ENCODE peak calls at places on chromosomes 11 and 22, in six cellular contexts. U, M, L, P, A and V are unnamed samples.

GRCh38 chr11:115284766-115285165 is 219.4 kb downstream of the CADM1 start:
- DNase-seq in U (no peak), M (no peak), L (no peak), P (no peak), A (no peak), V (no peak)

GRCh38 chr11:106217456-106217855 is 140.0 kb downstream of the AASDHPPT start:
- DNase-seq in U (no peak), M (no peak), L (no peak), P (no peak), A (no peak), V (no peak)

GRCh38 chr22:33271390-33272161 is 213.4 kb upstream of the SYN3 start:
- DNase-seq in U (peak), M (peak), L (no peak), P (no peak), A (no peak), V (no peak)

GRCh38 chr11:123091541-123091940 is 29.6 kb upstream of the HSPA8 start:
- DNase-seq in U (no peak), M (no peak), L (no peak), P (no peak), A (no peak), V (no peak)

GRCh38 chr22:19559324-19559811 is 35.2 kb upstream of the CLDN5 start:
- DNase-seq in U (peak), M (no peak), L (no peak), P (no peak), A (no peak), V (no peak)

GRCh38 chr11:126305699-126306098 is 1.8 kb downstream of the DCPS start:
- DNase-seq in U (no peak), M (no peak), L (no peak), P (no peak), A (no peak), V (no peak)

GRCh38 chr11:73338279-73338678 is 30.2 kb downstream of the ARHGEF17 start:
- DNase-seq in U (no peak), M (no peak), L (no peak), P (no peak), A (no peak), V (no peak)

GRCh38 chr11:43360361-43361032 is 1.8 kb downstream of the TTC17 start:
- DNase-seq in U (no peak), M (no peak), L (no peak), P (no peak), A (no peak), V (peak)

GRCh38 chr11:1220941-1221721 is 1.7 kb upstream of the MUC5B start:
- DNase-seq in U (no peak), M (no peak), L (no peak), P (no peak), A (no peak), V (no peak)

GRCh38 chr11:31560842-31561476 is 51.4 kb downstream of the ELP4 start:
- DNase-seq in U (no peak), M (no peak), L (no peak), P (no peak), A (no peak), V (no peak)

GRCh38 chr11:64358907-64359711 is at the start of gene RPS6KA4:
- DNase-seq in U (peak), M (no peak), L (no peak), P (no peak), A (no peak), V (peak)

GRCh38 chr11:64356498-64357411 is 2.2 kb upstream of the RPS6KA4 start:
- DNase-seq in U (no peak), M (no peak), L (no peak), P (no peak), A (no peak), V (peak)

GRCh38 chr11:64357446-64357845 is 1.5 kb upstream of the RPS6KA4 start:
- DNase-seq in U (no peak), M (no peak), L (no peak), P (no peak), A (no peak), V (no peak)

GRCh38 chr11:64358536-64358906 is 441 bp upstream of the RPS6KA4 start:
- DNase-seq in U (no peak), M (no peak), L (no peak), P (no peak), A (no peak), V (no peak)

GRCh38 chr11:64357904-64358535 is 942 bp upstream of the RPS6KA4 start:
- DNase-seq in U (peak), M (no peak), L (no peak), P (no peak), A (no peak), V (peak)
- TF ChIP-seq POLR2A in U (no peak), M (no peak), L (no peak), P (no peak), A (no peak), V (no peak)

DNA sequence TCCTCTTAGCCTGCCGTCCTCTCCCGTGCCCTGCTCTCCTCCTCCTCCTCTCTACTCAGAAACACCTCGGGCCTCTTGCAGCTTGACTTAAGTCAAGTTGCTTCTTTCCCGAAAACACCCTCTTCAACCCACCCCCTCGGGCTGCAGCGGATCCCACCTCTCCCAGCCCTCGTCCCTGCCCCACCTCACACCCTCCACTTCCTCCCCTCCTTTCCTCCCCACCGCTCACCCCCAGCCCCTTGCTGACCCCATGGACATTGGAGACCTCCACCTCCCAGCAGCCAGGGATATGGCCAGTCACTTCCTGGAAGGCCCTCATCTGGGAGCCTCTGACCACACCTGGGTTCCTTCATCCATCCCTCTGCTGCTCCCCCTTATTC is 8.5 kb upstream of the CYTH4 start:
- DNase-seq in U (no peak), M (no peak), L (no peak), P (no peak), A (no peak), V (no peak)
- TF ChIP-seq POLR2A in U (no peak), M (no peak), L (no peak), P (no peak), A (no peak), V (no peak)

GRCh38 chr11:129814244-129814992 is 1.2 kb upstream of the TMEM45B start:
- DNase-seq in U (no peak), M (no peak), L (no peak), P (no peak), A (no peak), V (peak)
- TF ChIP-seq POLR2A in U (no peak), M (no peak), L (no peak), P (no peak), A (no peak), V (no peak)

DNA sequence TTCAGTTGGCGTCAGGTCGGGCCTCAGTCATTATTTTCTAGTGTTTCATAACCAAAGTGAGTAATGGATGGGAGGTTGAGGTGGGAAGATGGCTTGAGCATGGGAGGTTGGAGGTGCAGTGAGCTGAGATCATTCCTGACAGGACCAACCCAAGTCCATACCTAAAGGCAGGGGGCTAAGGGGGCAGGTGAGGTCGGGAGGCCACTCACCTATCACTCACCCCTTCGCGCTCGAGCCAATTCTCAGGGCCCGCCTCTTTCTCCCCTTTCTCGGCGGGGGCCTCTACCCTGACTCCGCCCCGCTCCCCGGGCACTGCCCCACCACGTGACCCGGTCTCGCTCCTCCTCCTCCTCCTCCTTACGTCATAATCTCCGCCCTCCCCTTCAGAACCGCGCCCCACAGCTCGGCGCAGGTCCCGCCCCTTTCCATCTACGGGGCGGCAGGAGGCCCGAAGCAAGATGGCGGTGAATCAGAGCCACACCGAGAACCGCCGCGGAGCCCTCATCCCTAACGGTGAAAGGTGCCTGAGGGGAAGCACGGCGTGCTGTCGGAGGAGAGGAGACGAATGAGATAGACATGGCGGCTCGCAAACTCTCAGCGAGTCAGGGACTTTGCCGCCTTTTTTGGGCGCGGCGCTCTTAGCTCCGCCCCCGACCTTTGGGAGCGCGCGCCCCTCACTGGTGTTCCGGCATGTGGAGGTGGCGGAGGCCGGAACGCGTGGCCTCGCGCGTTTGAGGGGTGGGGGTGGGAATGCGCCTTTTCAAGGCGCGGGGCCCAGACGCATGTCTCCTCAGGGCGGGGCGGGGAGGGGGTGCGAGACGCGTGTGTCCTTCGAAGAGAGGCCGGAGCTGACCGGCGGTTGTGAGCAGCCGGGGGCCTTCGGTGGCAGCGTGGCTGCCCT is at the start of gene WBP2NL:
- DNase-seq in U (peak), M (peak), L (peak), P (no peak), A (peak), V (peak)
- TF ChIP-seq POLR2A in U (peak), M (peak), L (no peak), P (no peak), A (peak), V (peak)

GRCh38 chr22:46069518-46070214 is 80.7 kb upstream of the PPARA start:
- DNase-seq in U (peak), M (peak), L (no peak), P (no peak), A (peak), V (no peak)

GRCh38 chr22:46070215-46070721 is 80.1 kb upstream of the PPARA start:
- DNase-seq in U (peak), M (peak), L (no peak), P (no peak), A (no peak), V (no peak)

GRCh38 chr22:46072030-46072881 is 78.1 kb upstream of the PPARA start:
- DNase-seq in U (peak), M (peak), L (no peak), P (no peak), A (no peak), V (peak)

GRCh38 chr22:46071451-46072029 is 78.8 kb upstream of the PPARA start:
- DNase-seq in U (peak), M (peak), L (no peak), P (no peak), A (peak), V (no peak)

GRCh38 chr22:46070722-46071450 is 79.4 kb upstream of the PPARA start:
- DNase-seq in U (peak), M (peak), L (no peak), P (no peak), A (no peak), V (no peak)
- TF ChIP-seq POLR2A in U (no peak), M (no peak), L (no peak), P (no peak), A (no peak), V (no peak)